ENCODE peak calls at places on chromosome 13, in seven cellular contexts. One of them, this sample, is unnamed.

GRCh38 chr13:68078457-68078856 is 848.3 kb upstream of the PCDH9 start:
- DNase-seq in CD8-positive, alpha-beta memory T cell: no peak
- DNase-seq in BJ: no peak
- DNase-seq in neuronal stem cell: no peak
- DNase-seq in posterior cingulate gyrus: no peak
- DNase-seq in hippocampal formation: no peak
- DNase-seq in psoas muscle: no peak
- DNase-seq in this sample: no peak

GRCh38 chr13:113918580-113918979 is 54.7 kb upstream of the GAS6 start:
- DNase-seq in CD8-positive, alpha-beta memory T cell: no peak
- DNase-seq in BJ: no peak
- DNase-seq in neuronal stem cell: no peak
- DNase-seq in posterior cingulate gyrus: no peak
- DNase-seq in hippocampal formation: no peak
- DNase-seq in psoas muscle: no peak
- DNase-seq in this sample: no peak

GRCh38 chr13:67084066-67084465 is 146.1 kb downstream of the PCDH9 start:
- DNase-seq in CD8-positive, alpha-beta memory T cell: no peak
- DNase-seq in BJ: no peak
- DNase-seq in neuronal stem cell: no peak
- DNase-seq in posterior cingulate gyrus: no peak
- DNase-seq in hippocampal formation: no peak
- DNase-seq in psoas muscle: no peak
- DNase-seq in this sample: no peak

GRCh38 chr13:44463759-44464158 is 90.1 kb downstream of the SERP2 start:
- DNase-seq in CD8-positive, alpha-beta memory T cell: no peak
- DNase-seq in BJ: no peak
- DNase-seq in neuronal stem cell: no peak
- DNase-seq in posterior cingulate gyrus: no peak
- DNase-seq in hippocampal formation: no peak
- DNase-seq in psoas muscle: no peak
- DNase-seq in this sample: no peak

GRCh38 chr13:34988330-34988791 is 46.3 kb downstream of the NBEA start:
- DNase-seq in CD8-positive, alpha-beta memory T cell: no peak
- DNase-seq in BJ: no peak
- DNase-seq in neuronal stem cell: no peak
- DNase-seq in posterior cingulate gyrus: no peak
- DNase-seq in hippocampal formation: no peak
- DNase-seq in psoas muscle: no peak
- DNase-seq in this sample: no peak

GRCh38 chr13:90630716-90631115 is 716.8 kb upstream of the MIR17HG start:
- DNase-seq in CD8-positive, alpha-beta memory T cell: no peak
- DNase-seq in BJ: no peak
- DNase-seq in neuronal stem cell: no peak
- DNase-seq in posterior cingulate gyrus: no peak
- DNase-seq in hippocampal formation: no peak
- DNase-seq in psoas muscle: no peak
- DNase-seq in this sample: no peak

GRCh38 chr13:49840667-49841066 is 48.2 kb upstream of the KPNA3 start:
- DNase-seq in CD8-positive, alpha-beta memory T cell: no peak
- DNase-seq in BJ: no peak
- DNase-seq in neuronal stem cell: no peak
- DNase-seq in posterior cingulate gyrus: no peak
- DNase-seq in hippocampal formation: no peak
- DNase-seq in psoas muscle: no peak
- DNase-seq in this sample: no peak

GRCh38 chr13:60655268-60655667 is 258.2 kb downstream of the TDRD3 start:
- DNase-seq in CD8-positive, alpha-beta memory T cell: no peak
- DNase-seq in BJ: no peak
- DNase-seq in neuronal stem cell: no peak
- DNase-seq in posterior cingulate gyrus: no peak
- DNase-seq in hippocampal formation: no peak
- DNase-seq in psoas muscle: no peak
- DNase-seq in this sample: no peak

GRCh38 chr13:64505511-64505910 is 2724.6 kb downstream of the PCDH9 start:
- DNase-seq in CD8-positive, alpha-beta memory T cell: no peak
- DNase-seq in BJ: peak
- DNase-seq in neuronal stem cell: no peak
- DNase-seq in posterior cingulate gyrus: no peak
- DNase-seq in hippocampal formation: no peak
- DNase-seq in psoas muscle: no peak
- DNase-seq in this sample: peak

GRCh38 chr13:109272595-109273325 is 513.6 kb downstream of the IRS2 start:
- DNase-seq in CD8-positive, alpha-beta memory T cell: no peak
- DNase-seq in BJ: no peak
- DNase-seq in neuronal stem cell: no peak
- DNase-seq in posterior cingulate gyrus: no peak
- DNase-seq in hippocampal formation: no peak
- DNase-seq in psoas muscle: no peak
- DNase-seq in this sample: peak

GRCh38 chr13:104678161-104678560 is 1611.9 kb upstream of the SLC10A2 start:
- DNase-seq in CD8-positive, alpha-beta memory T cell: no peak
- DNase-seq in BJ: no peak
- DNase-seq in neuronal stem cell: no peak
- DNase-seq in posterior cingulate gyrus: no peak
- DNase-seq in hippocampal formation: no peak
- DNase-seq in psoas muscle: no peak
- DNase-seq in this sample: no peak